ENCODE peak calls at places on chromosomes 7 and 10, in nine cellular contexts. K is AG10803, T is lower lobe of right lung, V is hepatocyte, U is PC-3, D is A549, Q is uterus, J is right atrium auricular region, R is AG09309. H is an unnamed sample.

GRCh38 chr7:74464931-74465906 is 11.5 kb downstream of the GTF2IRD1 start:
- DNase-seq in K (no peak), T (peak; percentile 57), V (no peak), U (peak; percentile 47), D (no peak), Q (no peak), J (no peak), R (no peak), H (peak; percentile 47)

GRCh38 chr10:17206210-17206709 is 4.8 kb upstream of the TRDMT1 start:
- DNase-seq in K (peak; percentile 81), T (no peak), V (no peak), U (peak; percentile 67), D (peak; percentile 44), Q (no peak), J (no peak), R (no peak), H (peak; percentile 63)

GRCh38 chr10:59134785-59135184 is 41.7 kb upstream of the PHYHIPL start:
- DNase-seq in K (no peak), T (no peak), V (no peak), U (no peak), D (no peak), Q (no peak), J (no peak), R (no peak), H (no peak)

GRCh38 chr10:118108194-118109026 is 61.7 kb upstream of the RAB11FIP2 start:
- DNase-seq in K (peak; percentile 59), T (no peak), V (peak; percentile 8), U (no peak), D (no peak), Q (peak; percentile 31), J (no peak), R (no peak), H (no peak)

GRCh38 chr7:44378744-44379143 is 53.4 kb upstream of the CAMK2B start:
- DNase-seq in K (peak; percentile 85), T (no peak), V (no peak), U (peak; percentile 90), D (peak; percentile 24), Q (no peak), J (no peak), R (peak; percentile 71), H (no peak)

GRCh38 chr10:117462424-117462792 is 80.1 kb upstream of the EMX2 start:
- DNase-seq in K (peak; percentile 53), T (no peak), V (peak; percentile 35), U (no peak), D (no peak), Q (peak; percentile 43), J (no peak), R (no peak), H (no peak)

GRCh38 chr10:101656915-101657314 is 38.1 kb downstream of the FBXW4 start:
- DNase-seq in K (no peak), T (no peak), V (no peak), U (no peak), D (no peak), Q (no peak), J (no peak), R (no peak), H (no peak)

GRCh38 chr10:70849582-70850016 is 33.9 kb downstream of the SGPL1 start:
- DNase-seq in K (peak; percentile 89), T (no peak), V (peak; percentile 33), U (peak; percentile 76), D (peak; percentile 6), Q (no peak), J (no peak), R (peak; percentile 40), H (peak; percentile 37)

GRCh38 chr10:21509391-21510217 is 15.9 kb downstream of the SKIDA1 start:
- DNase-seq in K (no peak), T (no peak), V (no peak), U (no peak), D (no peak), Q (no peak), J (no peak), R (no peak), H (no peak)

GRCh38 chr10:79245539-79246208 is 101.6 kb upstream of the PPIF start:
- DNase-seq in K (peak; percentile 37), T (no peak), V (no peak), U (no peak), D (no peak), Q (no peak), J (no peak), R (no peak), H (no peak)

GRCh38 chr10:125084191-125085186 is 75.9 kb downstream of the CTBP2 start:
- DNase-seq in K (peak; percentile 91), T (no peak), V (peak; percentile 64), U (peak; percentile 87), D (peak; percentile 93), Q (peak; percentile 68), J (peak; percentile 84), R (peak; percentile 51), H (no peak)

GRCh38 chr7:40419832-40420231 is 285.0 kb downstream of the SUGCT start:
- DNase-seq in K (no peak), T (no peak), V (no peak), U (no peak), D (no peak), Q (no peak), J (no peak), R (no peak), H (no peak)

GRCh38 chr10:89002234-89002978 is 11.8 kb downstream of the FAS start:
- DNase-seq in K (no peak), T (no peak), V (no peak), U (no peak), D (no peak), Q (no peak), J (no peak), R (no peak), H (no peak)

GRCh38 chr10:88999629-89000028 is 9.0 kb downstream of the FAS start:
- DNase-seq in K (peak; percentile 88), T (no peak), V (no peak), U (no peak), D (peak; percentile 20), Q (no peak), J (no peak), R (no peak), H (no peak)

GRCh38 chr10:89001428-89002072 is 11.0 kb downstream of the FAS start:
- DNase-seq in K (peak; percentile 56), T (no peak), V (no peak), U (no peak), D (no peak), Q (no peak), J (no peak), R (no peak), H (no peak)

GRCh38 chr10:89003344-89003743 is 12.7 kb downstream of the FAS start:
- DNase-seq in K (no peak), T (no peak), V (no peak), U (no peak), D (no peak), Q (no peak), J (no peak), R (no peak), H (no peak)

DNA sequence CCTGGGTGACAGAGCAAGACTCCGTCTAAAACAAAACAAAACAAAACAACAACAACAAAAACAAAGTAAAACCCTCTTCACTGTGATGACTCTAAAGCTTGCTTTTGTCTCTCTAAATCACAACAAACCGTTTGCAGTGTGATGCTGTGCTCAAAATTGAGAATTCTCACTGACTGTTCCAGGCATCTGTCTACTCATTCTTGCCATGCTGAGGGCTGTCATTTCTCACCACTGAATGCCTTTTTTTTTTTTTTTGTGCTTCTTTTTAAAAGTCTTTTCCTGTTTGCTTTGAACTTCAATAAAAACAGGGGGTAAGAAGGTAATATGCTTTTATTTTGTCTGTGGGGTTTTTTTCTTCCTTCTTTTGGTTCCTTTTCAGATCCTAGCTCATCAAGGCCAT is 10.4 kb downstream of the FAS start:
- DNase-seq in K (peak; percentile 16), T (no peak), V (no peak), U (no peak), D (no peak), Q (no peak), J (no peak), R (no peak), H (no peak)
- H3K4me3 ChIP-seq in K (peak overlapping the region; percentile 18), T (peak overlapping the region; percentile 9), V (no peak overlapping the region), U (no peak overlapping the region), D (no peak overlapping the region), Q (no peak overlapping the region), J (no peak overlapping the region), R (no peak overlapping the region), H (no peak overlapping the region)

GRCh38 chr7:42492895-42493294 is 255.9 kb upstream of the GLI3 start:
- DNase-seq in K (no peak), T (no peak), V (no peak), U (no peak), D (no peak), Q (no peak), J (no peak), R (no peak), H (no peak)
- H3K4me3 ChIP-seq in K (no peak overlapping the region), T (peak overlapping the region; percentile 50), V (no peak overlapping the region), U (peak overlapping the region; percentile 68), D (no peak overlapping the region), Q (peak overlapping the region; percentile 22), J (no peak overlapping the region), R (no peak overlapping the region), H (no peak overlapping the region)

DNA sequence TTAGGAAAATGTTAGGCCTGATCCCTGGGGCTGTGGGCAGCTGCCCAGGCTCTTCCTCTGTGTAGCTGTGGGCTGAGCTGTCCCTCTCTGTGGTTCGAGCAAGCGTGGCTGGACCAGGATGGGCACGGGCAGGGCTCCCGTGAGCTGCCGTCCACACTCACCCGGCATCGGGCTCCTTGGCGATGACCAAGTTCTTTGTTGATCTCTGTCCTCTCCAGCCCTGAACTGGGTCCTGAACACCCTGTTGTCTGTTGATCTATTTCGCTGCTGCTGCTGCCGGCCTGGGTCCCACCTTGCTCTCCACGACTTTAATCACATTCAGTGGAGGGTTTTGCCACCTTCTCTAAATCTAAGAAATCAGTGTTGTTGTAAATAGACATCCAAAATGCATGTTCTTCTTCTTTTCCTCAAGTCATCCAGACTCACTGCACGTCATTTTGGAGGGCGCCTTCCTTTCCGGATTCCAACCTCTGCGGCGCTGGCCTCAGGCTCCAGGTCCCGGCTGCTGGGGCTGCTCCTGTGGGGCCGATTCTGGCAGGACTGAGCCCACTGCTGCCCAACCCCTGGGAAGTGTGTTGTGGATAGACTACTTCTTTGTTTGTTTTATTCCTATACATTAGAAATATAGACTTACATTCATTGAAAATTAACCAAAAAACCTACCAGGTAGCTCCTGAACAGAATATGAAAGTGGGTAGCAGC is 100.6 kb downstream of the DYNC2I1 start:
- DNase-seq in K (no peak), T (no peak), V (no peak), U (no peak), D (no peak), Q (no peak), J (no peak), R (no peak), H (no peak)
- H3K4me3 ChIP-seq in K (no peak overlapping the region), T (no peak overlapping the region), V (no peak overlapping the region), U (no peak overlapping the region), D (no peak overlapping the region), Q (no peak overlapping the region), J (no peak overlapping the region), R (no peak overlapping the region), H (no peak overlapping the region)

DNA sequence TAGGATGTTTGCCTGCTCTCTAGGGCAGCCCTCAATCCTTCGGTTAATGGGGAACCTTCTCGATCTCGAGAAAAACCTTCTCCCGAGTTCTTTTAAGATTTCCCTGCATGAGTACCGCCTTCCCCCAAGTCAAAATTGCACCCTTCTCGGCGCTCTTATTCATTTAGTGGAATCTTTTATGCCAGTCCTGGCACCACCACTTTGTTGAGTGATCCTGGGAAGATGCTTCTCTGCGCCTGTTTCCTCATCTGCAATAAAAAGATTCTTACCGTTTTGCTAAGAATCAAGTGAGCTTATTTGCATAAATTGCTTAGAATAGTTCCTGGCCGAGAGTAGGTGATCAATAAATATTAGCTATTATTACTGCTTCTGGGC is 697 bp downstream of the ARPC1A start:
- DNase-seq in K (no peak), T (no peak), V (no peak), U (no peak), D (no peak), Q (no peak), J (no peak), R (no peak), H (no peak)
- H3K4me3 ChIP-seq in K (peak overlapping the region; percentile 97), T (peak overlapping the region; percentile 100), V (peak overlapping the region; percentile 90), U (peak overlapping the region; percentile 72), D (peak overlapping the region; percentile 70), Q (peak overlapping the region; percentile 90), J (peak overlapping the region; percentile 100), R (peak overlapping the region; percentile 84), H (peak overlapping the region; percentile 98)

GRCh38 chr7:150453892-150454291 is 3.5 kb downstream of the GIMAP8 start:
- DNase-seq in K (no peak), T (no peak), V (no peak), U (no peak), D (no peak), Q (no peak), J (no peak), R (no peak), H (no peak)
- H3K4me3 ChIP-seq in K (no peak overlapping the region), T (peak overlapping the region; percentile 68), V (no peak overlapping the region), U (no peak overlapping the region), D (no peak overlapping the region), Q (no peak overlapping the region), J (no peak overlapping the region), R (no peak overlapping the region), H (no peak overlapping the region)

H was measured in Jurkat, Clone E6-1.